ENCODE peak calls at places on chromosomes 7 and 10, in nine cellular contexts. N is cardiac fibroblast, Z is aorta, Q is IMR-90, W is stomach, G is BE2C, H is GM12865, E is cardiac muscle cell, I is suprapubic skin. X is an unnamed sample.

GRCh38 chr10:31975157-31975765 is 46.6 kb upstream of the ARHGAP12 start:
- DNase-seq in N (no peak), Z (no peak), Q (no peak), W (no peak), G (no peak), H (no peak), E (no peak), I (no peak), X (no peak)

GRCh38 chr7:12281026-12281425 is 69.9 kb downstream of the TMEM106B start:
- DNase-seq in N (peak), Z (no peak), Q (peak), W (no peak), G (no peak), H (no peak), E (no peak), I (no peak), X (no peak)

GRCh38 chr7:121891731-121892130 is 18.8 kb downstream of the PTPRZ1 start:
- DNase-seq in N (no peak), Z (no peak), Q (no peak), W (no peak), G (no peak), H (no peak), E (no peak), I (no peak), X (no peak)

GRCh38 chr10:51170518-51171245 is 96.4 kb downstream of the PRKG1 start:
- DNase-seq in N (no peak), Z (no peak), Q (peak), W (no peak), G (no peak), H (no peak), E (no peak), I (no peak), X (no peak)

GRCh38 chr10:129685271-129685670 is 218.2 kb downstream of the MGMT start:
- DNase-seq in N (no peak), Z (no peak), Q (no peak), W (no peak), G (no peak), H (no peak), E (no peak), I (no peak), X (no peak)

GRCh38 chr7:128892521-128893250 is 17.8 kb downstream of the KCP start:
- DNase-seq in N (no peak), Z (peak), Q (no peak), W (no peak), G (peak), H (no peak), E (no peak), I (no peak), X (no peak)

GRCh38 chr7:111486472-111487142 is 75.7 kb downstream of the IMMP2L start:
- DNase-seq in N (peak), Z (no peak), Q (peak), W (no peak), G (peak), H (peak), E (peak), I (no peak), X (peak)

GRCh38 chr7:74057987-74058386 is 25.6 kb upstream of the LIMK1 start:
- DNase-seq in N (no peak), Z (no peak), Q (no peak), W (no peak), G (no peak), H (no peak), E (no peak), I (no peak), X (no peak)

GRCh38 chr10:77687621-77688020 is 50.0 kb upstream of the KCNMA1 start:
- DNase-seq in N (no peak), Z (no peak), Q (no peak), W (no peak), G (no peak), H (no peak), E (no peak), I (no peak), X (no peak)

GRCh38 chr7:46068159-46068558 is 147.1 kb upstream of the IGFBP3 start:
- DNase-seq in N (no peak), Z (no peak), Q (no peak), W (no peak), G (no peak), H (no peak), E (no peak), I (no peak), X (no peak)

GRCh38 chr10:119769886-119770285 is 44.0 kb downstream of the INPP5F start:
- DNase-seq in N (peak), Z (no peak), Q (peak), W (no peak), G (no peak), H (no peak), E (no peak), I (no peak), X (no peak)

GRCh38 chr7:45084336-45084735 is 4.4 kb downstream of the NACAD start:
- DNase-seq in N (no peak), Z (peak), Q (no peak), W (no peak), G (no peak), H (no peak), E (no peak), I (peak), X (no peak)

GRCh38 chr7:1123721-1124120 is 35.8 kb downstream of the GPER1 start:
- DNase-seq in N (peak), Z (peak), Q (peak), W (peak), G (peak), H (no peak), E (peak), I (peak), X (no peak)

GRCh38 chr10:28008054-28008453 is 9.2 kb upstream of the ODAD2 start:
- DNase-seq in N (no peak), Z (no peak), Q (peak), W (no peak), G (no peak), H (no peak), E (no peak), I (no peak), X (no peak)

GRCh38 chr7:67692425-67692824 is 695.8 kb downstream of the TYW1 start:
- DNase-seq in N (peak), Z (no peak), Q (no peak), W (peak), G (no peak), H (no peak), E (no peak), I (no peak), X (no peak)

GRCh38 chr7:106166651-106167342 is 54.7 kb upstream of the SYPL1 start:
- DNase-seq in N (peak), Z (no peak), Q (peak), W (peak), G (peak), H (peak), E (peak), I (no peak), X (peak)

GRCh38 chr10:69232252-69232651 is 12.1 kb downstream of the HKDC1 start:
- DNase-seq in N (peak), Z (no peak), Q (peak), W (no peak), G (no peak), H (no peak), E (no peak), I (no peak), X (no peak)

GRCh38 chr7:137990251-137990901 is 11.5 kb downstream of the CREB3L2 start:
- DNase-seq in N (peak), Z (no peak), Q (peak), W (no peak), G (no peak), H (no peak), E (no peak), I (no peak), X (no peak)

GRCh38 chr10:80204801-80205477 is 398 bp downstream of the ANXA11 start:
- DNase-seq in N (peak), Z (peak), Q (peak), W (peak), G (peak), H (peak), E (peak), I (no peak), X (no peak)

GRCh38 chr10:88322336-88323063 is 260.6 kb downstream of the RNLS start:
- DNase-seq in N (no peak), Z (no peak), Q (no peak), W (no peak), G (no peak), H (no peak), E (no peak), I (no peak), X (no peak)

GRCh38 chr10:96703358-96703757 is 17.0 kb downstream of the PIK3AP1 start:
- DNase-seq in N (no peak), Z (no peak), Q (no peak), W (no peak), G (no peak), H (peak), E (no peak), I (no peak), X (no peak)

GRCh38 chr10:126350216-126350992 is 37.9 kb downstream of the ADAM12 start:
- DNase-seq in N (peak), Z (no peak), Q (peak), W (no peak), G (peak), H (no peak), E (peak), I (no peak), X (no peak)

GRCh38 chr10:120041807-120042545 is 149.4 kb downstream of the SEC23IP start:
- DNase-seq in N (no peak), Z (no peak), Q (no peak), W (no peak), G (no peak), H (no peak), E (no peak), I (no peak), X (peak)

GRCh38 chr7:149607683-149608082 is 110.1 kb upstream of the ZNF746 start:
- DNase-seq in N (no peak), Z (no peak), Q (no peak), W (no peak), G (no peak), H (no peak), E (no peak), I (no peak), X (no peak)
- H3K4me3 ChIP-seq in N (no peak), Z (no peak), Q (no peak), W (no peak), G (no peak), H (no peak), E (no peak), I (no peak), X (no peak)

GRCh38 chr7:63899691-63900393 is 98.8 kb upstream of the ZNF722 start:
- DNase-seq in N (no peak), Z (peak), Q (no peak), W (no peak), G (peak), H (peak), E (no peak), I (peak), X (no peak)
- H3K4me3 ChIP-seq in N (no peak), Z (peak), Q (no peak), W (peak), G (peak), H (no peak), E (no peak), I (peak), X (no peak)

DNA sequence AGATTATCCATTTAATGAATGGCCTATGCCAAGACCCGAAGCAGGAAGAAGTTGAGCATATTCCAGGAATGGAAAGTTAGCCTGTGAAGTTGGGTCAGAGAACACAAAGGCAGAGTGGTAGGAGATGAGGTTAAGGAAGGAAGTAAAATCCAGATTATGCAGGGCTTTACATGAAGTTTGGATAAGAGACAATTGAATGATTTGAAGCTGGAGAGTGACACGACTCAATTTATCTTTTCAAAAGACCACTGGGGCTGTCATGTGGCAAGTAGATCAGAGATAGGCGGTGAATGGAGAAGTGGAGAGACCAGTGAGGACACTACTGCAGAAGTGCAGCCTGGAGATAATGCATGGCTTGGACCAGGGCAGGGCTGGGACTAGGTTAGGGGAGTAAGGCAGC is 7.2 kb upstream of the CNOT4 start:
- DNase-seq in N (no peak), Z (no peak), Q (no peak), W (no peak), G (no peak), H (no peak), E (no peak), I (no peak), X (no peak)
- H3K4me3 ChIP-seq in N (no peak), Z (no peak), Q (no peak), W (no peak), G (no peak), H (no peak), E (no peak), I (no peak), X (no peak)

DNA sequence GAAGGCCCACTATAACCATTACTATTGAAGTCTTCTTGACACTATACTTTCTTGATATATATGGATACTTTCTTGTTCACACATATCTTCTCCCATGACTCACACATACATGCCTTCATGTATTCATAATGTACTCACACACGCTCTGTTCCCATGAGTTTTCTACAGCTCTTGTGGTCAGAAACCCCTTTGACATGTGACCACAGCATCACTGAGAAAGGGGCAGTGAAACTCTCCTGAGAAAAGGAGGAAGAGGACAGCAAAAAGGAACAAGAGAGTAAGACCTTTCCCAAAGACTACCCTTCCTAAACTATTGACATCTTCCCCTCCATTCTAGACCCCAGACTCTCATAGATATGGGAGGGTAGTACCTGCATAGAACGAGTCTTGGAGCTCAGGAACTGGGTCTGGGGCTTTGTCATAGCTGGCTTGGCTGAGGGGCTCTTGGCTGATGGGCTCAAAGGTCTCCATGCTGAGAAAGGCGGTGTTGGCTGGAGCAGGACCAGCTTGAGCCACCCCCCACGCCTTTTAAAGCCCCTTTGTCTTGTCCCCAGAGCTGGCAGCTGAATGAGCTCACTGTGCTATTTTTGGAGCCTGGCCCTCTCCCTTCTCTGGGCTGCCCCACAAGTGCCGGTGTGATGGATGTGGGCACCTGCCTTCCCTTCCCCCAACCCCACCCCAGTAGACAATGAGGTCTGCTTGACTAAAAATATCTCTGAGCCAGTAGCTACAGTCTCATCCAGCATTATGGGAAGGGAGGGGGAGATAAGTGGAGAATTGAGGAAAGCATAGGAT is 5.1 kb downstream of the SYNPO2L start:
- DNase-seq in N (peak), Z (no peak), Q (peak), W (no peak), G (no peak), H (peak), E (peak), I (no peak), X (no peak)
- H3K4me3 ChIP-seq in N (no peak), Z (no peak), Q (no peak), W (no peak), G (no peak), H (peak), E (peak), I (no peak), X (no peak)